ENCODE peak calls at places on chromosomes 6 and 20, in five cellular contexts. One of them, this sample, is unnamed. For H3K9me3, the result is how much of the 10 kb centered on the place peaks cover.

GRCh38 chr6:11363881-11364576 is 131.6 kb upstream of the NEDD9 start:
- DNase-seq in mesenchymal stem cell: peak
- DNase-seq in left ventricle myocardium inferior: no peak
- DNase-seq in adipocyte: no peak
- DNase-seq in CD8-positive, alpha-beta memory T cell: no peak
- DNase-seq in this sample: no peak

GRCh38 chr6:10759884-10760329 is 12.3 kb downstream of the TMEM14B start:
- DNase-seq in CD8-positive, alpha-beta memory T cell: no peak
- DNase-seq in left ventricle myocardium inferior: no peak
- DNase-seq in adipocyte: peak
- DNase-seq in mesenchymal stem cell: peak
- DNase-seq in this sample: no peak

GRCh38 chr6:92810913-92811312 is 608.4 kb downstream of the EPHA7 start:
- DNase-seq in adipocyte: peak
- DNase-seq in left ventricle myocardium inferior: no peak
- DNase-seq in mesenchymal stem cell: peak
- DNase-seq in CD8-positive, alpha-beta memory T cell: no peak
- DNase-seq in this sample: no peak

GRCh38 chr6:69894578-69895347 is 28.4 kb downstream of the COL19A1 start:
- DNase-seq in mesenchymal stem cell: peak
- DNase-seq in left ventricle myocardium inferior: no peak
- DNase-seq in CD8-positive, alpha-beta memory T cell: no peak
- DNase-seq in adipocyte: peak
- DNase-seq in this sample: no peak

GRCh38 chr6:118398066-118398465 is 150.0 kb upstream of the PLN start:
- DNase-seq in mesenchymal stem cell: no peak
- DNase-seq in CD8-positive, alpha-beta memory T cell: no peak
- DNase-seq in adipocyte: no peak
- DNase-seq in left ventricle myocardium inferior: no peak
- DNase-seq in this sample: no peak

GRCh38 chr6:18148304-18149025 is 6.4 kb downstream of the TPMT start:
- DNase-seq in adipocyte: peak
- DNase-seq in left ventricle myocardium inferior: no peak
- DNase-seq in mesenchymal stem cell: peak
- DNase-seq in CD8-positive, alpha-beta memory T cell: no peak
- DNase-seq in this sample: no peak

GRCh38 chr6:63764318-63764916 is 128.8 kb downstream of the PHF3 start:
- DNase-seq in CD8-positive, alpha-beta memory T cell: peak
- DNase-seq in mesenchymal stem cell: peak
- DNase-seq in adipocyte: peak
- DNase-seq in left ventricle myocardium inferior: no peak
- DNase-seq in this sample: no peak

GRCh38 chr6:23663652-23664051 is 462.4 kb upstream of the NRSN1 start:
- DNase-seq in CD8-positive, alpha-beta memory T cell: no peak
- DNase-seq in left ventricle myocardium inferior: no peak
- DNase-seq in mesenchymal stem cell: no peak
- DNase-seq in adipocyte: no peak
- DNase-seq in this sample: no peak

GRCh38 chr20:38726849-38727601 is 2.7 kb downstream of the SLC32A1 start:
- DNase-seq in mesenchymal stem cell: no peak
- DNase-seq in adipocyte: no peak
- DNase-seq in left ventricle myocardium inferior: no peak
- DNase-seq in CD8-positive, alpha-beta memory T cell: peak
- DNase-seq in this sample: peak

GRCh38 chr20:5484926-5485325 is 168.2 kb upstream of the PROKR2 start:
- DNase-seq in adipocyte: no peak
- DNase-seq in mesenchymal stem cell: no peak
- DNase-seq in left ventricle myocardium inferior: no peak
- DNase-seq in CD8-positive, alpha-beta memory T cell: no peak
- DNase-seq in this sample: no peak

GRCh38 chr6:152391179-152391880 is 245.8 kb downstream of the SYNE1 start:
- DNase-seq in adipocyte: no peak
- DNase-seq in mesenchymal stem cell: no peak
- DNase-seq in CD8-positive, alpha-beta memory T cell: no peak
- DNase-seq in left ventricle myocardium inferior: no peak
- DNase-seq in this sample: no peak

GRCh38 chr6:63440057-63440456 is 120.3 kb upstream of the LGSN start:
- DNase-seq in mesenchymal stem cell: no peak
- DNase-seq in CD8-positive, alpha-beta memory T cell: no peak
- DNase-seq in left ventricle myocardium inferior: no peak
- DNase-seq in adipocyte: no peak
- DNase-seq in this sample: no peak

GRCh38 chr20:10524034-10524476 is 89.0 kb downstream of the SLX4IP start:
- DNase-seq in mesenchymal stem cell: peak
- DNase-seq in adipocyte: no peak
- DNase-seq in CD8-positive, alpha-beta memory T cell: no peak
- DNase-seq in left ventricle myocardium inferior: peak
- DNase-seq in this sample: no peak

GRCh38 chr6:167705211-167705750 is 121.4 kb upstream of the AFDN start:
- DNase-seq in mesenchymal stem cell: no peak
- DNase-seq in CD8-positive, alpha-beta memory T cell: no peak
- DNase-seq in adipocyte: no peak
- DNase-seq in left ventricle myocardium inferior: no peak
- DNase-seq in this sample: no peak

GRCh38 chr6:167706313-167707109 is 120.2 kb upstream of the AFDN start:
- DNase-seq in left ventricle myocardium inferior: no peak
- DNase-seq in adipocyte: no peak
- DNase-seq in mesenchymal stem cell: no peak
- DNase-seq in CD8-positive, alpha-beta memory T cell: peak
- DNase-seq in this sample: peak

GRCh38 chr6:167709196-167709595 is 117.5 kb upstream of the AFDN start:
- DNase-seq in adipocyte: no peak
- DNase-seq in mesenchymal stem cell: no peak
- DNase-seq in left ventricle myocardium inferior: no peak
- DNase-seq in CD8-positive, alpha-beta memory T cell: no peak
- DNase-seq in this sample: no peak

GRCh38 chr6:167708501-167709094 is 118.1 kb upstream of the AFDN start:
- DNase-seq in CD8-positive, alpha-beta memory T cell: no peak
- DNase-seq in adipocyte: no peak
- DNase-seq in left ventricle myocardium inferior: no peak
- DNase-seq in mesenchymal stem cell: no peak
- DNase-seq in this sample: no peak

GRCh38 chr6:167707686-167708500 is 118.8 kb upstream of the AFDN start:
- DNase-seq in adipocyte: no peak
- DNase-seq in left ventricle myocardium inferior: no peak
- DNase-seq in mesenchymal stem cell: no peak
- DNase-seq in CD8-positive, alpha-beta memory T cell: no peak
- DNase-seq in this sample: no peak
- H3K9me3 ChIP-seq in adipocyte: under half
- H3K9me3 ChIP-seq in left ventricle myocardium inferior: under half
- H3K9me3 ChIP-seq in mesenchymal stem cell: under half
- H3K9me3 ChIP-seq in CD8-positive, alpha-beta memory T cell: under half
- H3K9me3 ChIP-seq in this sample: under half

DNA sequence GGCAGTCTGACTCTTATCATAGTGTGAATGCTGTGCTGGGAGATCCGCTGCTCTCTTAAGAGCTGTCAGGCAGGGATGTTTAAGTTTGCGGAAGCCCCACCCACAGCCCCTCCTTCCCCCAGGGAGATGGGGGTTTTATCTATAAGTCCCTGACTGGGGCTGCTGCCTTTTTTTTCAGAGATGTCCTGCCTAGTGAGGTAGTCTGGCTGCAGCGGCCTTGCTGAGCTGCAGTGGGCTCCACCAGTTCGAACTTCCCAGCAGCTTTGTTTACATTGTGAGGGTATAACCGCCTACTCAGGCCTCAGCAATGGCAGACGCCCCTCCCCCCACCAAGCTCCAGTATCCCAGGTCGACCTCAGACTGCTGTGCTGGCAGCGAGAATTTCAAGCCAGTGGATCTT is 75.7 kb upstream of the UST start:
- DNase-seq in mesenchymal stem cell: no peak
- DNase-seq in adipocyte: no peak
- DNase-seq in left ventricle myocardium inferior: no peak
- DNase-seq in CD8-positive, alpha-beta memory T cell: no peak
- DNase-seq in this sample: no peak
- H3K9me3 ChIP-seq in mesenchymal stem cell: half or more
- H3K9me3 ChIP-seq in adipocyte: under half
- H3K9me3 ChIP-seq in left ventricle myocardium inferior: half or more
- H3K9me3 ChIP-seq in CD8-positive, alpha-beta memory T cell: under half
- H3K9me3 ChIP-seq in this sample: under half

GRCh38 chr20:29689411-29690225 is 1567.8 kb upstream of the DEFB115 start:
- DNase-seq in CD8-positive, alpha-beta memory T cell: no peak
- DNase-seq in adipocyte: no peak
- DNase-seq in left ventricle myocardium inferior: peak
- DNase-seq in mesenchymal stem cell: no peak
- DNase-seq in this sample: peak
- H3K9me3 ChIP-seq in CD8-positive, alpha-beta memory T cell: under half
- H3K9me3 ChIP-seq in adipocyte: under half
- H3K9me3 ChIP-seq in left ventricle myocardium inferior: under half
- H3K9me3 ChIP-seq in mesenchymal stem cell: under half
- H3K9me3 ChIP-seq in this sample: under half

DNA sequence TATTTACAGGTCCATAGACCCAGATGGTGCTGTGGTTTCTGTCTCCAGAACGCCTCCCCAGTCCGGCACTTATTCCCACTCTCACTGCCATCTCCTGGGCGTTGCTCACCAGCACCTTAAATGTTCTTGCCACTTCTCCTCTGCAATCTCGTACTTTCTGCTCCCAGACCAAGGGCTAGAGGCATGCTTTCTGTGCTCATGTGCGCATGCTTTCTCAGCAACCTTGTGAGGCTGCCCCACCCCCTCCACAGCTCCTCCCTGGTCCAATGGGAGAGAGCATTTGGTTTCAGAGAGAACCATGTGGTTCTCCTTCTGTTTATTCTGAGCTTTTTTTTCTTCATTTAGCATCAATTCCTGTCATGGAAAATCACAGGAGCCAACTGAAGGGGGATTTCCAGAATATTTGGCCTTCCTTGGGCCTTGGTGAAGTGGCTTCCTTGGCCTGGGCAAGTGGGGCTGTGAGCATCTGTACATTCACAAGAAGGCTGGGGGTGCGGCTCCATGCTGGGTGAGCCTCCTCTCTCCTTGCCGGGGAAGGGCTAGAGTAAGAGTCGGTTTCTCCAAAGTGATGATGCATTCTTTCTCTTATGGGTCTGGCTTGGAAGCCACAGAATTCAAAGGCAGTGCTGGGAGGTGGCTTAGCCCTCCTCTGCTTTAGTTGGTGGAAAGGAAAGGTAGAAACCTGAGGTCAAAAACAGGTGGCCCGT is 66.6 kb downstream of the PHACTR3 start:
- DNase-seq in CD8-positive, alpha-beta memory T cell: no peak
- DNase-seq in left ventricle myocardium inferior: no peak
- DNase-seq in adipocyte: no peak
- DNase-seq in mesenchymal stem cell: no peak
- DNase-seq in this sample: no peak
- H3K9me3 ChIP-seq in CD8-positive, alpha-beta memory T cell: under half
- H3K9me3 ChIP-seq in left ventricle myocardium inferior: under half
- H3K9me3 ChIP-seq in adipocyte: under half
- H3K9me3 ChIP-seq in mesenchymal stem cell: under half
- H3K9me3 ChIP-seq in this sample: under half

GRCh38 chr6:4486543-4487319 is 289.5 kb upstream of the CDYL start:
- DNase-seq in left ventricle myocardium inferior: no peak
- DNase-seq in mesenchymal stem cell: peak
- DNase-seq in adipocyte: no peak
- DNase-seq in CD8-positive, alpha-beta memory T cell: no peak
- DNase-seq in this sample: no peak
- H3K9me3 ChIP-seq in left ventricle myocardium inferior: under half
- H3K9me3 ChIP-seq in mesenchymal stem cell: under half
- H3K9me3 ChIP-seq in adipocyte: under half
- H3K9me3 ChIP-seq in CD8-positive, alpha-beta memory T cell: under half
- H3K9me3 ChIP-seq in this sample: under half

GRCh38 chr20:32289661-32290431 is 12.4 kb downstream of the KIF3B start:
- DNase-seq in left ventricle myocardium inferior: no peak
- DNase-seq in mesenchymal stem cell: no peak
- DNase-seq in CD8-positive, alpha-beta memory T cell: no peak
- DNase-seq in adipocyte: no peak
- DNase-seq in this sample: no peak

GRCh38 chr20:32285621-32286334 is 8.3 kb downstream of the KIF3B start:
- DNase-seq in adipocyte: peak
- DNase-seq in left ventricle myocardium inferior: no peak
- DNase-seq in CD8-positive, alpha-beta memory T cell: peak
- DNase-seq in mesenchymal stem cell: peak
- DNase-seq in this sample: no peak

GRCh38 chr20:32288225-32288849 is 10.9 kb downstream of the KIF3B start:
- DNase-seq in CD8-positive, alpha-beta memory T cell: no peak
- DNase-seq in adipocyte: no peak
- DNase-seq in mesenchymal stem cell: no peak
- DNase-seq in left ventricle myocardium inferior: no peak
- DNase-seq in this sample: no peak

GRCh38 chr20:32285082-32285620 is 7.7 kb downstream of the KIF3B start:
- DNase-seq in adipocyte: no peak
- DNase-seq in left ventricle myocardium inferior: no peak
- DNase-seq in CD8-positive, alpha-beta memory T cell: no peak
- DNase-seq in mesenchymal stem cell: no peak
- DNase-seq in this sample: no peak

GRCh38 chr20:32287231-32287638 is 9.8 kb downstream of the KIF3B start:
- DNase-seq in left ventricle myocardium inferior: no peak
- DNase-seq in adipocyte: no peak
- DNase-seq in mesenchymal stem cell: no peak
- DNase-seq in CD8-positive, alpha-beta memory T cell: no peak
- DNase-seq in this sample: no peak
- H3K9me3 ChIP-seq in left ventricle myocardium inferior: under half
- H3K9me3 ChIP-seq in adipocyte: under half
- H3K9me3 ChIP-seq in mesenchymal stem cell: under half
- H3K9me3 ChIP-seq in CD8-positive, alpha-beta memory T cell: under half
- H3K9me3 ChIP-seq in this sample: under half

DNA sequence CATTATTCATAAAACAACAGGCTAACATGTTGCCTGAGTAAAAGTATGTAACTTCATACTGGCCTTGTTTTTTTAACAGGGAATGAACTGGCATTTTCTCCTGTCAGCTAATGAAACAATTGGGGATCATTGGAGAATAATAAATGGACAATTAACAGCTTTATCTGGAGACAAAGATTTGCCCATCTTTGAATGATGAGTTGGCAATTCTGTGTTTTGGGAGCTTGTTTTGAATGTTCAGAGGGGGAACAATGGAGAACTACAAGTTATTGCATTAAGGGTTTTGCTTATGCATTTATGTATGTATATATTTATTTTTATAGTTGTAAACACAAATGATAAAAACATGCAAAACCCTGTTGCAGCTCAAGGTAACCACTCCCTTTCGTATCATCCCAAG is 150.3 kb downstream of the CBLN4 start:
- DNase-seq in left ventricle myocardium inferior: no peak
- DNase-seq in mesenchymal stem cell: no peak
- DNase-seq in adipocyte: no peak
- DNase-seq in CD8-positive, alpha-beta memory T cell: no peak
- DNase-seq in this sample: no peak
- H3K9me3 ChIP-seq in left ventricle myocardium inferior: under half
- H3K9me3 ChIP-seq in mesenchymal stem cell: under half
- H3K9me3 ChIP-seq in adipocyte: under half
- H3K9me3 ChIP-seq in CD8-positive, alpha-beta memory T cell: under half
- H3K9me3 ChIP-seq in this sample: under half

GRCh38 chr6:121627761-121628160 is 192.3 kb downstream of the GJA1 start:
- DNase-seq in left ventricle myocardium inferior: no peak
- DNase-seq in CD8-positive, alpha-beta memory T cell: no peak
- DNase-seq in mesenchymal stem cell: no peak
- DNase-seq in adipocyte: no peak
- DNase-seq in this sample: no peak

GRCh38 chr6:121630716-121631115 is 195.3 kb downstream of the GJA1 start:
- DNase-seq in adipocyte: no peak
- DNase-seq in CD8-positive, alpha-beta memory T cell: no peak
- DNase-seq in left ventricle myocardium inferior: no peak
- DNase-seq in mesenchymal stem cell: no peak
- DNase-seq in this sample: no peak

GRCh38 chr6:121635355-121635754 is 199.9 kb downstream of the GJA1 start:
- DNase-seq in left ventricle myocardium inferior: no peak
- DNase-seq in CD8-positive, alpha-beta memory T cell: no peak
- DNase-seq in mesenchymal stem cell: no peak
- DNase-seq in adipocyte: no peak
- DNase-seq in this sample: no peak

GRCh38 chr6:121639041-121639440 is 203.6 kb downstream of the GJA1 start:
- DNase-seq in mesenchymal stem cell: no peak
- DNase-seq in left ventricle myocardium inferior: no peak
- DNase-seq in CD8-positive, alpha-beta memory T cell: no peak
- DNase-seq in adipocyte: no peak
- DNase-seq in this sample: no peak

GRCh38 chr6:121633309-121633708 is 197.9 kb downstream of the GJA1 start:
- DNase-seq in CD8-positive, alpha-beta memory T cell: no peak
- DNase-seq in left ventricle myocardium inferior: no peak
- DNase-seq in mesenchymal stem cell: no peak
- DNase-seq in adipocyte: no peak
- DNase-seq in this sample: no peak
- H3K9me3 ChIP-seq in CD8-positive, alpha-beta memory T cell: under half
- H3K9me3 ChIP-seq in left ventricle myocardium inferior: half or more
- H3K9me3 ChIP-seq in mesenchymal stem cell: half or more
- H3K9me3 ChIP-seq in adipocyte: under half
- H3K9me3 ChIP-seq in this sample: under half